ENCODE peak calls at places on chromosomes 6 and 20, in eight cellular contexts. O is transverse colon; S is colonic mucosa; X is left ventricle myocardium inferior; R is ovary; Q is esophagus squamous epithelium; J is MM.1S; H is CD4-positive, CD25-positive, alpha-beta regulatory T cell. T is an unnamed sample.
A peak's percentile ranks its signal among the peaks of the same experiment; 100 is the strongest.

GRCh38 chr6:17966451-17966850 is 21.0 kb downstream of the KIF13A start:
- DNase-seq in Q (no peak), J (no peak), O (no peak), R (no peak), X (no peak), H (no peak), S (no peak), T (no peak)

GRCh38 chr6:31087494-31088089 is 24.8 kb downstream of the C6orf15 start:
- DNase-seq in O (peak; percentile 89), R (peak; percentile 87), Q (no peak), S (peak; percentile 94), X (peak; percentile 84), J (peak; percentile 78), H (peak; percentile 84), T (peak; percentile 95)

GRCh38 chr20:3808141-3808479 is 12.0 kb downstream of the CDC25B start:
- DNase-seq in O (peak; percentile 89), S (peak; percentile 95), R (peak; percentile 82), H (no peak), X (peak; percentile 80), J (no peak), Q (no peak), T (peak; percentile 89)

GRCh38 chr20:33499347-33499746 is 9.5 kb downstream of the CBFA2T2 start:
- DNase-seq in X (no peak), S (no peak), R (no peak), J (no peak), H (no peak), Q (no peak), O (no peak), T (no peak)

GRCh38 chr20:46214831-46215488 is 93.3 kb downstream of the CDH22 start:
- DNase-seq in X (no peak), J (no peak), S (no peak), R (no peak), Q (no peak), H (no peak), O (no peak), T (no peak)

GRCh38 chr20:32446301-32447100 is 88.4 kb downstream of the ASXL1 start:
- DNase-seq in O (peak; percentile 6), S (no peak), R (no peak), H (no peak), J (no peak), Q (no peak), X (no peak), T (no peak)

GRCh38 chr6:145091827-145092164 is 643.5 kb downstream of the EPM2A start:
- DNase-seq in H (no peak), X (no peak), O (no peak), J (no peak), S (no peak), R (no peak), Q (no peak), T (no peak)

GRCh38 chr20:12061471-12061870 is 143.8 kb downstream of the BTBD3 start:
- DNase-seq in Q (no peak), H (no peak), X (no peak), J (no peak), R (no peak), O (no peak), S (no peak), T (no peak)

GRCh38 chr6:121951918-121952379 is 447.5 kb upstream of the HSF2 start:
- DNase-seq in O (no peak), Q (no peak), X (no peak), J (no peak), S (no peak), H (no peak), R (no peak), T (peak; percentile 9)

GRCh38 chr6:10369896-10370295 is 45.0 kb downstream of the TFAP2A start:
- DNase-seq in H (no peak), X (no peak), O (no peak), Q (no peak), J (no peak), R (no peak), S (no peak), T (no peak)

DNA sequence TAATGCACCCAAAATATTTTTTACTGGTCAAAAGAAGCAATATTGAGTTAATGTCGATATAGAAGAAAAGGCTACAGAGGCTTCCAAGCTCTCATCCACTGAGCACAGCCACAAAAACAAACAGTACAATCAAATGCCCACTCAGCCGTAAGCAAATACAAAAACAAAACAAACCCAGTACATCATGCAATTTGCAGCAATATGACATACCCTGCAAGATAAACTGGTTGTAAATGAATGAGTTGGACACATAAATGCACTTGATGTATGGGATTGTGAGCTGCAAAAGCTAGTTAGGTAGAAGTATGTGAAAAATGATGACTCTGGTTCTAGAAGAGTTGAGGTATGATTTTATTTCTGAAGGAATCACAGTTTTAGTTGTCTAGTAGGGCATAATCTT is 83.9 kb downstream of the SESN1 start:
- DNase-seq in X (no peak), J (no peak), S (no peak), O (no peak), R (no peak), Q (no peak), H (no peak), T (no peak)
- H3K27ac ChIP-seq in X (peak overlapping the region; percentile 97), J (peak overlapping the region; percentile 75), S (peak overlapping the region; percentile 93), O (peak overlapping the region; percentile 97), R (no peak overlapping the region), Q (peak overlapping the region; percentile 98), H (peak overlapping the region; percentile 93), T (peak overlapping the region; percentile 90)

GRCh38 chr6:169342655-169343054 is 89.0 kb upstream of the THBS2 start:
- DNase-seq in S (no peak), H (no peak), O (no peak), J (no peak), X (no peak), Q (no peak), R (no peak), T (no peak)

GRCh38 chr6:169340395-169340794 is 86.7 kb upstream of the THBS2 start:
- DNase-seq in O (no peak), X (no peak), S (peak; percentile 38), R (no peak), H (no peak), J (no peak), Q (no peak), T (no peak)

GRCh38 chr6:169341065-169341464 is 87.4 kb upstream of the THBS2 start:
- DNase-seq in Q (no peak), J (no peak), O (no peak), R (no peak), X (no peak), H (no peak), S (no peak), T (no peak)

GRCh38 chr6:169339731-169340314 is 86.2 kb upstream of the THBS2 start:
- DNase-seq in X (no peak), H (no peak), Q (no peak), O (no peak), J (no peak), S (no peak), R (no peak), T (peak; percentile 80)

GRCh38 chr6:169341706-169342105 is 88.1 kb upstream of the THBS2 start:
- DNase-seq in X (no peak), S (no peak), H (no peak), J (no peak), Q (no peak), R (no peak), O (no peak), T (no peak)
- H3K27ac ChIP-seq in X (no peak overlapping the region), S (no peak overlapping the region), H (no peak overlapping the region), J (no peak overlapping the region), Q (peak overlapping the region; percentile 40), R (no peak overlapping the region), O (no peak overlapping the region), T (no peak overlapping the region)

DNA sequence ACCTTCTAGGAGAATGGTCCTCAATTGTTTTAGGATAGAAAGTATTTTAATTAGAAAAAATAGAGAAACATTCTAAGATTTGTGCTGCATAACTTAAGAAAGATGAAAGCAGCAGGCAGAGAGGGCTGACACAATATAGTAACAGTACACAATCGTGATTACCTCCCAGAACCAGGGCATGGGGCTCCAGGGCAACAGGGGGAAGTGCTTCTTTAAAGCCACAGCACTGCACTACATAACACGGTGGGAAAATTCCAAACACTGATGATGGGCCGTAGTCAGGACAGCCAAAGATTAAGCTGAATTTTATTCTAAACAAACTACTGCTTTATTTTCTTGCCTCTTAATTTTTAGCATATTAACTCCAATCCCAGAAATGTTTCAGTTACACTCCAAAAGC is 14.4 kb downstream of the EXOC2 start:
- DNase-seq in J (no peak), O (no peak), Q (no peak), X (no peak), R (no peak), S (no peak), H (no peak), T (no peak)
- H3K27ac ChIP-seq in J (no peak overlapping the region), O (no peak overlapping the region), Q (no peak overlapping the region), X (no peak overlapping the region), R (no peak overlapping the region), S (no peak overlapping the region), H (no peak overlapping the region), T (no peak overlapping the region)

GRCh38 chr20:47660983-47661711 is 124.1 kb downstream of the SULF2 start:
- DNase-seq in J (no peak), Q (no peak), R (no peak), S (no peak), X (no peak), H (no peak), O (no peak), T (no peak)

GRCh38 chr20:47662483-47663353 is 122.6 kb downstream of the SULF2 start:
- DNase-seq in O (no peak), S (no peak), X (no peak), H (no peak), J (no peak), R (no peak), Q (no peak), T (no peak)

GRCh38 chr20:47661714-47662113 is 123.6 kb downstream of the SULF2 start:
- DNase-seq in X (no peak), J (no peak), R (no peak), H (no peak), O (no peak), S (no peak), Q (no peak), T (no peak)

GRCh38 chr20:47660602-47660905 is 124.7 kb downstream of the SULF2 start:
- DNase-seq in R (peak; percentile 32), H (no peak), O (no peak), S (no peak), Q (no peak), X (no peak), J (no peak), T (no peak)

GRCh38 chr20:47659904-47660601 is 125.2 kb downstream of the SULF2 start:
- DNase-seq in R (no peak), Q (no peak), S (no peak), J (no peak), H (no peak), O (no peak), X (no peak), T (no peak)
- H3K27ac ChIP-seq in R (no peak overlapping the region), Q (no peak overlapping the region), S (no peak overlapping the region), J (no peak overlapping the region), H (no peak overlapping the region), O (no peak overlapping the region), X (no peak overlapping the region), T (no peak overlapping the region)

GRCh38 chr6:164151161-164151728 is 736.7 kb downstream of the QKI start:
- DNase-seq in H (no peak), O (no peak), Q (no peak), S (no peak), X (peak; percentile 69), J (no peak), R (no peak), T (no peak)
- H3K27ac ChIP-seq in H (no peak overlapping the region), O (no peak overlapping the region), Q (no peak overlapping the region), S (no peak overlapping the region), X (peak overlapping the region; percentile 64), J (no peak overlapping the region), R (no peak overlapping the region), T (no peak overlapping the region)

T was measured in hepatocyte.